ENCODE peak calls at places on chromosomes 4 and X, in seven cellular contexts. Q is foreskin keratinocyte, U is GM06990, K is progenitor cell of endocrine pancreas, J is activated B cell treated with CpG ODN at 0.5 μM for 24 hours, R is AG10803, G is HFFc6. L is an unnamed sample.

GRCh38 chrX:120380699-120381098 is 18.8 kb downstream of the ATP1B4 start:
- DNase-seq in Q (peak), U (no peak), K (no peak), J (no peak), R (peak), G (no peak), L (peak)

GRCh38 chrX:2697306-2697705 is 6.2 kb downstream of the CD99 start:
- DNase-seq in Q (peak), U (no peak), K (no peak), J (no peak), R (no peak), G (no peak), L (no peak)

GRCh38 chrX:137031039-137031438 is 2.8 kb downstream of the GPR101 start:
- DNase-seq in Q (no peak), U (no peak), K (no peak), J (no peak), R (no peak), G (no peak), L (no peak)

GRCh38 chrX:130245441-130245840 is 23.3 kb downstream of the ZNF280C start:
- DNase-seq in Q (peak), U (no peak), K (no peak), J (no peak), R (peak), G (peak), L (no peak)

GRCh38 chr4:78057135-78057599 is at the start of gene FRAS1:
- DNase-seq in Q (no peak), U (peak), K (peak), J (peak), R (peak), G (peak), L (no peak)

GRCh38 chr4:11710484-11710883 is 281.8 kb upstream of the HS3ST1 start:
- DNase-seq in Q (peak), U (no peak), K (no peak), J (no peak), R (no peak), G (no peak), L (no peak)

GRCh38 chr4:82652062-82652461 is 90.3 kb upstream of the TMEM150C start:
- DNase-seq in Q (peak), U (no peak), K (no peak), J (no peak), R (peak), G (peak), L (no peak)

GRCh38 chrX:46180258-46180687 is 364.9 kb downstream of the ZNF674 start:
- DNase-seq in Q (peak), U (peak), K (no peak), J (no peak), R (peak), G (no peak), L (peak)

GRCh38 chr4:819401-820229 is 6.3 kb downstream of the CPLX1 start:
- DNase-seq in Q (no peak), U (no peak), K (no peak), J (no peak), R (no peak), G (no peak), L (no peak)

GRCh38 chr4:26815199-26815598 is 45.4 kb upstream of the STIM2 start:
- DNase-seq in Q (no peak), U (no peak), K (no peak), J (no peak), R (no peak), G (no peak), L (no peak)

GRCh38 chr4:26204911-26205368 is 115.9 kb upstream of the RBPJ start:
- DNase-seq in Q (no peak), U (no peak), K (no peak), J (no peak), R (no peak), G (no peak), L (no peak)

GRCh38 chr4:100098681-100099080 is 91.6 kb downstream of the DDIT4L start:
- DNase-seq in Q (no peak), U (no peak), K (no peak), J (no peak), R (no peak), G (no peak), L (no peak)

GRCh38 chr4:114378306-114378903 is 220.2 kb upstream of the UGT8 start:
- DNase-seq in Q (no peak), U (no peak), K (no peak), J (no peak), R (peak), G (peak), L (no peak)

GRCh38 chr4:164648151-164648848 is 105.6 kb upstream of the SMIM31 start:
- DNase-seq in Q (peak), U (no peak), K (no peak), J (no peak), R (no peak), G (no peak), L (no peak)

GRCh38 chr4:2062808-2063524 is 3.8 kb downstream of the NAT8L start:
- DNase-seq in Q (no peak), U (no peak), K (no peak), J (no peak), R (no peak), G (no peak), L (no peak)

GRCh38 chrX:1623691-1624090 is 8.8 kb downstream of the ASMT start:
- DNase-seq in Q (no peak), U (no peak), K (no peak), J (no peak), R (no peak), G (no peak), L (no peak)

GRCh38 chr4:7788193-7788592 is 151.5 kb downstream of the AFAP1 start:
- DNase-seq in Q (no peak), U (no peak), K (no peak), J (no peak), R (no peak), G (no peak), L (no peak)
- TF ChIP-seq CTCF in Q (no peak), U (no peak), K (no peak), J (no peak), R (no peak), G (peak), L (no peak)

DNA sequence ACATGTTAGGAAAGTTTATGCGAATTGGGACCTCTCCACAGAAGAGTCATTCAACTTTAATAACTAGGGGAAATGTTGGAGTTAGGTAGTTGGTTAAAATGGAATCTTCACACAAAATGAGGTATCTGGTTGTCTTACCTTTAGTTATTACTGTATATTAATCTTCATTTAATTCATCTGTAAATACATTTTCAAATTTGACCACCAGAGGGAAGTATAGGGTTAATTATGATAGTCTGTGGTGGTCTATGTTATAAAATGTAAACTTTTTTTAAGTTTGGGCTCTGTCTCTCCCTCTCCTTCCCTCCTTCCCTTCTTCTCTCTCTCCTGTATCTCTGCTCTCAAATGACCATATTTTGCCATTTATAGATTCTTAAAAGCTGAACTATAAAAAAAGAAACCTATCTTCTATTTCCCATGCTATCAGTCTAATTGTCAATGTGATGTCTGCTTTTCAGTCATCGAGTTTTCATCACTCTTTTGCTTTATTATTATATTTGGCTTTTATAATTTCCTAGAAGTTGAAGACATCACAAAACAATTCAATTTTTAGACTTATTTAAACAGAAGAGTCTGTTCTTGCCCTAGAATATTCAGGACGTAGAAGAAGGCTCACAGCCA is 49.8 kb downstream of the TMEM144 start:
- DNase-seq in Q (peak), U (no peak), K (no peak), J (no peak), R (peak), G (peak), L (peak)
- TF ChIP-seq CTCF in Q (peak), U (peak), K (peak), J (no peak), R (peak), G (peak), L (peak)

GRCh38 chr4:186472948-186473347 is 82.4 kb downstream of the MTNR1A start:
- DNase-seq in Q (peak), U (no peak), K (no peak), J (no peak), R (peak), G (peak), L (peak)
- TF ChIP-seq CTCF in Q (peak), U (peak), K (peak), J (no peak), R (peak), G (peak), L (peak)

GRCh38 chr4:13546855-13547562 is 2.7 kb upstream of the NKX3-2 start:
- DNase-seq in Q (peak), U (no peak), K (no peak), J (peak), R (no peak), G (no peak), L (no peak)
- TF ChIP-seq CTCF in Q (no peak), U (no peak), K (no peak), J (no peak), R (no peak), G (no peak), L (no peak)

GRCh38 chr4:176277162-176277904 is 8.3 kb upstream of the ASB5 start:
- DNase-seq in Q (peak), U (no peak), K (peak), J (no peak), R (peak), G (peak), L (peak)
- TF ChIP-seq CTCF in Q (peak), U (peak), K (peak), J (no peak), R (peak), G (peak), L (peak)

DNA sequence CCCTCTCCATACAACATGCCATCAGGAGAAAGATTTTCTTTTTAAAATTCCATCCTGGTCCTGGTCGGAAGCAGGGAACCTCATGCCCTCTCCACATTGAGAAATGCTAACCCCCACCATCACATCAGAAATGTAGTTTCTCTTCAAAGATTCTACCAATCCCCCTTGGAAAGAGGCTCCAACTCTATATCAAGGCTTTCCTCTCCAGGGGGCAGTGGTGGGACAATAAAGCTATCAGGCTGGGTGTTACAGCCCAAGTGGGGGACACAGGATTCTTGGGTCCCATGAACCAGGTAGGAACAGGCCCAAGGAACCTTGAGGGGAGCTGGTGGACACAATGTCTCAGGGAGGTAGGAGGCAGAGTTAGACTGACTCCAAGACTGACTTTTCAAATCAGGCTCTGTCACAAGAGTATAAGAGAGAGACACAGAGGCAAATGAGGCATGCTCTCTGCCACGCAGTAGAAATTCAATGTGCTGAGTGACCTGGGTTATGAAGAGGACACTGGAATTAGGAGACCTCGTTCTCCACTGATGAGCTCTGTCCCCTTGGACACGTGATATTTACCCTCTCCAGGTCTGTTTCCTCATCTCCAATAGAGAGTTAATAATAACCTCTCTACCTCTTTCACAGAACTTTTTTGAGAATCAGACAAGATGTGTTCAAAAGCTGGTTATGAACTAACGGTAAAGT is 4.5 kb downstream of the GJB1 start:
- DNase-seq in Q (no peak), U (no peak), K (no peak), J (no peak), R (no peak), G (no peak), L (no peak)
- TF ChIP-seq CTCF in Q (no peak), U (peak), K (no peak), J (no peak), R (no peak), G (no peak), L (peak)

GRCh38 chrX:70979136-70979762 is 48.4 kb upstream of the SLC7A3 start:
- DNase-seq in Q (no peak), U (no peak), K (no peak), J (no peak), R (peak), G (peak), L (no peak)
- TF ChIP-seq CTCF in Q (peak), U (peak), K (peak), J (no peak), R (peak), G (peak), L (peak)

GRCh38 chr4:73258668-73259551 is at the start of gene ANKRD17:
- DNase-seq in Q (peak), U (peak), K (peak), J (peak), R (peak), G (peak), L (peak)

GRCh38 chr4:73259552-73260140 is 1.0 kb upstream of the ANKRD17 start:
- DNase-seq in Q (no peak), U (no peak), K (no peak), J (no peak), R (peak), G (peak), L (no peak)

GRCh38 chr4:73257242-73257994 is 1.2 kb downstream of the ANKRD17 start:
- DNase-seq in Q (peak), U (peak), K (peak), J (no peak), R (peak), G (peak), L (peak)

GRCh38 chr4:73257995-73258667 is 467 bp downstream of the ANKRD17 start:
- DNase-seq in Q (peak), U (no peak), K (peak), J (no peak), R (peak), G (peak), L (peak)
- TF ChIP-seq CTCF in Q (peak), U (no peak), K (peak), J (no peak), R (no peak), G (peak), L (peak)

GRCh38 chrX:135295238-135295943 is 13.9 kb upstream of the ETDC start:
- DNase-seq in Q (peak), U (peak), K (peak), J (peak), R (peak), G (no peak), L (peak)
- TF ChIP-seq CTCF in Q (peak), U (no peak), K (peak), J (no peak), R (no peak), G (no peak), L (no peak)

GRCh38 chrX:153580700-153581386 is 18.1 kb downstream of the CCNQ start:
- DNase-seq in Q (no peak), U (no peak), K (no peak), J (no peak), R (no peak), G (no peak), L (no peak)
- TF ChIP-seq CTCF in Q (no peak), U (peak), K (peak), J (no peak), R (no peak), G (peak), L (peak)

L was measured in MM.1S.